ENCODE peak calls at places on chromosomes 7 and 10, in four cellular contexts. L, W, U and D are unnamed samples.

GRCh38 chr7:44061645-44062179 is 3.7 kb downstream of the PGAM2 start:
- DNase-seq in L (no peak), W (peak; percentile 44), U (no peak), D (peak; percentile 13)

GRCh38 chr7:31123317-31123716 is 71.2 kb downstream of the ADCYAP1R1 start:
- DNase-seq in L (no peak), W (no peak), U (no peak), D (no peak)

GRCh38 chr7:2808891-2809660 is 35.0 kb downstream of the GNA12 start:
- DNase-seq in L (no peak), W (no peak), U (no peak), D (no peak)

GRCh38 chr7:156139633-156140032 is 327.4 kb upstream of the SHH start:
- DNase-seq in L (no peak), W (no peak), U (no peak), D (no peak)

GRCh38 chr10:132711618-132712051 is 74.3 kb downstream of the NKX6-2 start:
- DNase-seq in L (no peak), W (peak; percentile 61), U (no peak), D (peak; percentile 2)

GRCh38 chr10:60846173-60846572 is 67.9 kb downstream of the CDK1 start:
- DNase-seq in L (no peak), W (no peak), U (peak; percentile 72), D (no peak)

GRCh38 chr7:149869291-149869650 is 4.5 kb upstream of the ATP6V0E2 start:
- DNase-seq in L (no peak), W (no peak), U (no peak), D (no peak)

GRCh38 chr7:27171636-27172387 is 2.3 kb downstream of the HOXA10 start:
- DNase-seq in L (no peak), W (no peak), U (no peak), D (peak; percentile 12)

GRCh38 chr7:29598607-29599006 is 35.0 kb downstream of the PRR15 start:
- DNase-seq in L (no peak), W (no peak), U (no peak), D (no peak)

GRCh38 chr10:87790185-87790584 is 27.8 kb downstream of the ATAD1 start:
- DNase-seq in L (no peak), W (no peak), U (no peak), D (no peak)

GRCh38 chr10:106181491-106181890 is 983.0 kb downstream of the SORCS1 start:
- DNase-seq in L (no peak), W (no peak), U (peak; percentile 6), D (no peak)

GRCh38 chr7:158460665-158461064 is 127.0 kb downstream of the PTPRN2 start:
- DNase-seq in L (no peak), W (no peak), U (no peak), D (no peak)

GRCh38 chr10:13272164-13272571 is 27.7 kb downstream of the PHYH start:
- DNase-seq in L (no peak), W (peak; percentile 63), U (peak; percentile 54), D (peak; percentile 38)

GRCh38 chr10:59854571-59854970 is 51.8 kb downstream of the CCDC6 start:
- DNase-seq in L (no peak), W (no peak), U (no peak), D (no peak)

GRCh38 chr7:130909881-130910672 is 176.1 kb upstream of the KLF14 start:
- DNase-seq in L (no peak), W (no peak), U (peak; percentile 59), D (no peak)

GRCh38 chr7:33494473-33494872 is 365.1 kb downstream of the BBS9 start:
- DNase-seq in L (no peak), W (no peak), U (peak; percentile 11), D (no peak)

GRCh38 chr10:131282961-131283360 is 28.6 kb downstream of the TCERG1L start:
- DNase-seq in L (no peak), W (no peak), U (no peak), D (no peak)

GRCh38 chr10:44435196-44435595 is 50.3 kb upstream of the CXCL12 start:
- DNase-seq in L (no peak), W (no peak), U (no peak), D (no peak)

GRCh38 chr7:128841171-128841690 is 11.0 kb downstream of the FLNC start:
- DNase-seq in L (no peak), W (peak; percentile 62), U (no peak), D (no peak)

GRCh38 chr10:11743461-11744338 is 1.5 kb downstream of the ECHDC3 start:
- DNase-seq in L (no peak), W (no peak), U (no peak), D (no peak)

GRCh38 chr7:107684287-107684686 is 23.7 kb downstream of the SLC26A4 start:
- DNase-seq in L (no peak), W (no peak), U (no peak), D (no peak)

GRCh38 chr10:52758406-52758805 is 14.2 kb downstream of the MBL2 start:
- DNase-seq in L (no peak), W (no peak), U (no peak), D (no peak)

GRCh38 chr7:152313879-152314604 is 121.8 kb downstream of the KMT2C start:
- DNase-seq in L (no peak), W (no peak), U (peak; percentile 79), D (peak; percentile 55)

GRCh38 chr7:105673367-105674188 is 92.3 kb upstream of the EFCAB10 start:
- DNase-seq in L (no peak), W (no peak), U (no peak), D (peak; percentile 41)

GRCh38 chr10:30763933-30764332 is 134.4 kb upstream of the LYZL2 start:
- DNase-seq in L (no peak), W (no peak), U (no peak), D (no peak)

GRCh38 chr10:77637474-77637985 is at the start of gene KCNMA1:
- DNase-seq in L (no peak), W (peak; percentile 77), U (no peak), D (peak; percentile 45)

GRCh38 chr10:72691470-72692056 is 380 bp upstream of the MCU start:
- DNase-seq in L (no peak), W (no peak), U (peak; percentile 93), D (no peak)

GRCh38 chr10:93678386-93678785 is 24.0 kb downstream of the FRA10AC1 start:
- DNase-seq in L (no peak), W (no peak), U (no peak), D (no peak)
- H3K4me3 ChIP-seq in L (no peak overlapping the region), W (no peak overlapping the region), U (no peak overlapping the region), D (no peak overlapping the region)

GRCh38 chr10:119132521-119133345 is 28.8 kb downstream of the DENND10 start:
- DNase-seq in L (no peak), W (no peak), U (no peak), D (no peak)

GRCh38 chr10:119136084-119136483 is 29.4 kb downstream of the SFXN4 start:
- DNase-seq in L (no peak), W (no peak), U (peak; percentile 63), D (no peak)

GRCh38 chr10:119129721-119130120 is 25.8 kb downstream of the DENND10 start:
- DNase-seq in L (no peak), W (no peak), U (peak; percentile 66), D (no peak)

GRCh38 chr10:119135517-119135890 is 30.0 kb downstream of the SFXN4 start:
- DNase-seq in L (peak; percentile 2), W (no peak), U (peak; percentile 79), D (no peak)

GRCh38 chr10:119131512-119132240 is 27.8 kb downstream of the DENND10 start:
- DNase-seq in L (no peak), W (no peak), U (peak; percentile 54), D (no peak)
- H3K36me3 ChIP-seq in L (peaks cover 22% of the 10 kb centered on the region), W (no peaks in the 10 kb centered on the region), U (peaks cover 38% of the 10 kb centered on the region), D (peaks cover 10% of the 10 kb centered on the region)

DNA sequence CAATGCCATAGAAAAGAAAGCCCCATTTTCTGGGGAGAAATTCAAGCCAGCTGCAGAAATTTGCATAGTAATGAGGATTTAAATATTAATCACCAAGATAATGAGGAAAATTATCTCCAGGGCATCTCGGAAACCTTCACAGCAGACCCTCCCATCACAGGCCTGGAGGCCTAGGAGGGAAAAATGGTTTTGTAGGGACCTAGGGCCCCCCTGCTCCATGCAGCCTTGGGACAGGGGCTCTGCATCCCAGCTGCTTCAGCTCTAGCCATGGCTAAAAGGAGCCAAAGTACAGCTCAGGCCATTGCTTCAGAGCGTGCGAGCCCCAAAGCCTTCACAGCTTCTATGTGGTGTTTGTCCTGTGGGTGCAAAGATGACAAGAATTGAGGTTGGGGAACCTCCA is 46.6 kb upstream of the VOPP1 start:
- DNase-seq in L (no peak), W (no peak), U (no peak), D (no peak)
- H3K4me3 ChIP-seq in L (no peak overlapping the region), W (no peak overlapping the region), U (no peak overlapping the region), D (no peak overlapping the region)

GRCh38 chr7:42924223-42924877 is 7.6 kb downstream of the PSMA2 start:
- DNase-seq in L (no peak), W (no peak), U (no peak), D (no peak)
- H3K36me3 ChIP-seq in L (peaks cover 35% of the 10 kb centered on the region), W (peaks cover 3% of the 10 kb centered on the region), U (peaks cover 27% of the 10 kb centered on the region), D (peaks cover 62% of the 10 kb centered on the region)

DNA sequence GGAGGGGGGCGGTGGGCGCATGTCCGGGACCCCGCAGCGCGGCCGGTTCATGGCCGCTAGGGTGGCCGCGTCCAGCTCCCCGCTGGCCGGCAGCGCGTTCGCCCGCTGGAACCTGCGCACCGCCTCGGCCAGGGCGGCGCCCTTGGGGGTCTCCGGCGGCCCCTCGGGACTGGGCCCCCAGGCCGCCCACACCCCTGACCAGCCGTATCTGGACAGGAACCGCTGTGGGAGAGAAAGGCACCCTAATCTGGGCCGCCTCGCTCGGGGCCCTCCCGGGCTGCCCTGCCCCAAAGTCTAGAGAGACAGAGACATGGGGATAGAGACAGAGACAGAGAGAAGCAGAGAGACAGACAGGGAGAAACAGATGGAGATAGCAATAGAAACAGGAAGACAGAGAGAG is 1.5 kb downstream of the MMP21 start:
- DNase-seq in L (no peak), W (peak; percentile 59), U (no peak), D (no peak)
- H3K4me3 ChIP-seq in L (no peak overlapping the region), W (peak overlapping the region; percentile 1), U (no peak overlapping the region), D (no peak overlapping the region)

GRCh38 chr10:308101-308500 is 172.8 kb downstream of the ZMYND11 start:
- DNase-seq in L (no peak), W (no peak), U (no peak), D (no peak)

GRCh38 chr10:306654-307185 is 171.5 kb downstream of the ZMYND11 start:
- DNase-seq in L (no peak), W (no peak), U (no peak), D (peak; percentile 30)

GRCh38 chr10:305034-305433 is 169.8 kb downstream of the ZMYND11 start:
- DNase-seq in L (no peak), W (no peak), U (no peak), D (no peak)

GRCh38 chr10:307659-308058 is 172.4 kb downstream of the ZMYND11 start:
- DNase-seq in L (no peak), W (no peak), U (no peak), D (no peak)

GRCh38 chr10:306007-306406 is 170.8 kb downstream of the ZMYND11 start:
- DNase-seq in L (no peak), W (no peak), U (no peak), D (no peak)
- H3K36me3 ChIP-seq in L (no peaks in the 10 kb centered on the region), W (no peaks in the 10 kb centered on the region), U (peaks cover 37% of the 10 kb centered on the region), D (no peaks in the 10 kb centered on the region)